ENCODE peak calls at places on chromosomes 13 and 19, in six cellular contexts. T is ovary; S is left ventricle myocardium superior; P is activated naive CD4-positive, alpha-beta T cell; V is activated T-cell treated with anti-CD3 and anti-CD28 coated beads, Interleukin-2, amount 50 U/mL, for 1 hour; A is fibroblast of pulmonary artery. N is an unnamed sample.

GRCh38 chr19:29662278-29662603 is 3.0 kb upstream of the PLEKHF1 start:
- DNase-seq in P (no peak), A (no peak), S (no peak), V (no peak), T (no peak), N (no peak)

GRCh38 chr13:113935523-113935922 is 38.4 kb downstream of the C13orf46 start:
- DNase-seq in S (no peak), A (no peak), V (no peak), T (no peak), P (no peak), N (no peak)

GRCh38 chr13:105925496-105925895 is 610.0 kb downstream of the EFNB2 start:
- DNase-seq in A (peak; percentile 86), T (no peak), S (no peak), V (no peak), P (no peak), N (no peak)

GRCh38 chr19:53917356-53917755 is 8.3 kb downstream of the CACNG7 start:
- DNase-seq in T (no peak), A (no peak), P (no peak), V (no peak), S (no peak), N (no peak)

GRCh38 chr13:101967216-101967615 is 434.6 kb downstream of the FGF14 start:
- DNase-seq in V (no peak), S (no peak), A (no peak), P (no peak), T (no peak), N (no peak)

GRCh38 chr13:90055121-90055520 is 1292.4 kb upstream of the MIR17HG start:
- DNase-seq in P (no peak), T (no peak), S (no peak), A (no peak), V (no peak), N (no peak)

GRCh38 chr13:82245860-82246259 is 1636.4 kb downstream of the SLITRK1 start:
- DNase-seq in S (no peak), V (no peak), A (no peak), T (no peak), P (no peak), N (no peak)

GRCh38 chr13:37490176-37490575 is 108.4 kb downstream of the POSTN start:
- DNase-seq in P (no peak), S (no peak), A (peak; percentile 16), T (no peak), V (no peak), N (no peak)

GRCh38 chr13:85312071-85312470 is 487.1 kb downstream of the SLITRK6 start:
- DNase-seq in V (no peak), S (no peak), P (no peak), A (no peak), T (no peak), N (no peak)

GRCh38 chr13:56352356-56352755 is 788.4 kb upstream of the PRR20A start:
- DNase-seq in T (no peak), V (no peak), A (no peak), P (no peak), S (no peak), N (no peak)

GRCh38 chr13:20972731-20973130 is 70.2 kb upstream of the XPO4 start:
- DNase-seq in P (no peak), A (no peak), S (no peak), T (no peak), V (no peak), N (no peak)

GRCh38 chr13:99136427-99136954 is 64.2 kb upstream of the UBAC2 start:
- DNase-seq in P (no peak), S (no peak), A (no peak), V (no peak), T (no peak), N (no peak)

GRCh38 chr13:59409211-59409610 is 754.5 kb downstream of the DIAPH3 start:
- DNase-seq in T (peak; percentile 14), A (peak; percentile 45), S (peak; percentile 86), P (no peak), V (no peak), N (no peak)

GRCh38 chr13:48253849-48254248 is 20.8 kb downstream of the ITM2B start:
- DNase-seq in P (no peak), A (no peak), T (no peak), V (no peak), S (no peak), N (no peak)

GRCh38 chr19:17560205-17560595 is 4.8 kb downstream of the COLGALT1 start:
- DNase-seq in A (peak; percentile 98), V (no peak), P (no peak), T (no peak), S (no peak), N (no peak)

GRCh38 chr19:49507803-49508494 is 4.5 kb upstream of the FCGRT start:
- DNase-seq in A (no peak), V (no peak), S (no peak), P (no peak), T (no peak), N (no peak)

GRCh38 chr13:42266464-42266863 is 5.5 kb upstream of the AKAP11 start:
- DNase-seq in S (no peak), V (no peak), T (no peak), P (no peak), A (peak; percentile 76), N (no peak)

GRCh38 chr13:91375119-91375729 is 23.2 kb upstream of the GPC5 start:
- DNase-seq in S (no peak), P (no peak), T (no peak), A (peak; percentile 36), V (no peak), N (no peak)

GRCh38 chr19:18700501-18701249 is 17.2 kb downstream of the CRTC1 start:
- DNase-seq in A (peak; percentile 37), V (peak; percentile 76), T (peak; percentile 83), P (peak; percentile 65), S (peak; percentile 90), N (peak; percentile 64)

GRCh38 chr19:4571305-4571917 is 11.9 kb upstream of the SEMA6B start:
- DNase-seq in P (no peak), V (no peak), A (no peak), T (no peak), S (no peak), N (no peak)

GRCh38 chr13:106691861-106692260 is 123.9 kb upstream of the ARGLU1 start:
- DNase-seq in T (no peak), A (no peak), V (no peak), S (no peak), P (no peak), N (no peak)

GRCh38 chr19:49704888-49705642 is 14.1 kb downstream of the CPT1C start:
- DNase-seq in P (no peak), V (no peak), A (no peak), S (no peak), T (no peak), N (no peak)

GRCh38 chr19:35673121-35673804 is 6.9 kb downstream of the UPK1A start:
- DNase-seq in V (peak; percentile 34), T (no peak), A (peak; percentile 40), P (no peak), S (peak; percentile 52), N (peak; percentile 11)